ENCODE peak calls at places on chromosomes 6 and 20, in ten cellular contexts. Z, M, Y, C, N, P, V, S, U and K are unnamed samples.
A peak's percentile ranks its signal among the peaks of the same experiment; 100 is the strongest.

GRCh38 chr20:49112596-49113274 is 66.6 kb downstream of the CSE1L start:
- DNase-seq in Z (no peak), M (no peak), Y (no peak), C (peak; percentile 59), N (no peak), P (no peak), V (no peak), S (no peak), U (no peak), K (no peak)

GRCh38 chr6:7433211-7433610 is 43.6 kb downstream of the RIOK1 start:
- DNase-seq in Z (no peak), M (no peak), Y (no peak), C (no peak), N (no peak), P (no peak), V (no peak), S (no peak), U (no peak), K (no peak)

GRCh38 chr6:103085801-103086200 is 1692.3 kb downstream of the GRIK2 start:
- DNase-seq in Z (no peak), M (no peak), Y (no peak), C (no peak), N (no peak), P (no peak), V (no peak), S (no peak), U (no peak), K (no peak)

GRCh38 chr6:152207915-152208714 is 400.6 kb downstream of the ESR1 start:
- DNase-seq in Z (no peak), M (no peak), Y (no peak), C (no peak), N (no peak), P (no peak), V (no peak), S (no peak), U (peak; percentile 17), K (no peak)

GRCh38 chr6:80540700-80541099 is 434.2 kb downstream of the BCKDHB start:
- DNase-seq in Z (no peak), M (no peak), Y (no peak), C (peak; percentile 13), N (no peak), P (no peak), V (no peak), S (no peak), U (no peak), K (no peak)

GRCh38 chr6:79737172-79737571 is 106.0 kb downstream of the SH3BGRL2 start:
- DNase-seq in Z (no peak), M (no peak), Y (no peak), C (peak; percentile 1), N (no peak), P (no peak), V (no peak), S (no peak), U (no peak), K (no peak)

GRCh38 chr6:76876922-76877553 is 586.3 kb downstream of the HTR1B start:
- DNase-seq in Z (no peak), M (no peak), Y (no peak), C (peak; percentile 12), N (no peak), P (no peak), V (peak; percentile 54), S (no peak), U (peak; percentile 72), K (no peak)

GRCh38 chr6:132261354-132261753 is 139.9 kb downstream of the MOXD1 start:
- DNase-seq in Z (no peak), M (no peak), Y (no peak), C (peak; percentile 12), N (no peak), P (no peak), V (no peak), S (no peak), U (no peak), K (no peak)

GRCh38 chr6:36235309-36235708 is 34.6 kb upstream of the PNPLA1 start:
- DNase-seq in Z (no peak), M (peak; percentile 41), Y (no peak), C (no peak), N (no peak), P (no peak), V (peak; percentile 70), S (no peak), U (no peak), K (no peak)

GRCh38 chr6:12436224-12436623 is 146.1 kb downstream of the EDN1 start:
- DNase-seq in Z (no peak), M (no peak), Y (no peak), C (no peak), N (no peak), P (no peak), V (no peak), S (no peak), U (no peak), K (no peak)

GRCh38 chr6:122381494-122382083 is 17.9 kb upstream of the HSF2 start:
- DNase-seq in Z (peak; percentile 69), M (peak; percentile 83), Y (peak; percentile 34), C (peak; percentile 79), N (peak; percentile 42), P (no peak), V (peak; percentile 84), S (peak; percentile 68), U (peak; percentile 71), K (peak; percentile 46)

GRCh38 chr6:6131492-6132109 is 124.9 kb upstream of the NRN1 start:
- DNase-seq in Z (no peak), M (no peak), Y (no peak), C (no peak), N (no peak), P (no peak), V (peak; percentile 5), S (peak; percentile 10), U (peak; percentile 24), K (no peak)

GRCh38 chr6:37019065-37019450 is 13.6 kb downstream of the FGD2 start:
- DNase-seq in Z (no peak), M (no peak), Y (peak; percentile 82), C (no peak), N (no peak), P (no peak), V (peak; percentile 39), S (no peak), U (peak; percentile 72), K (no peak)

GRCh38 chr20:49403911-49404310 is 78.6 kb downstream of the KCNB1 start:
- DNase-seq in Z (no peak), M (no peak), Y (no peak), C (no peak), N (no peak), P (no peak), V (no peak), S (no peak), U (no peak), K (no peak)

GRCh38 chr20:46354207-46354555 is 45.9 kb upstream of the CDH22 start:
- DNase-seq in Z (no peak), M (no peak), Y (no peak), C (no peak), N (no peak), P (no peak), V (no peak), S (no peak), U (no peak), K (no peak)

GRCh38 chr20:50607436-50607835 is 83.9 kb downstream of the RIPOR3 start:
- DNase-seq in Z (no peak), M (no peak), Y (no peak), C (no peak), N (no peak), P (no peak), V (no peak), S (no peak), U (no peak), K (no peak)

GRCh38 chr20:35284267-35284991 is at the start of gene EIF6:
- DNase-seq in Z (peak; percentile 60), M (peak; percentile 89), Y (peak; percentile 84), C (peak; percentile 87), N (peak; percentile 85), P (peak; percentile 94), V (peak; percentile 79), S (peak; percentile 79), U (peak; percentile 82), K (peak; percentile 96)
- TF ChIP-seq POLR2A in Z (no peak), M (peak; percentile 31), Y (peak; percentile 51), C (peak; percentile 86), N (no peak), P (no peak), V (no peak), S (peak; percentile 57), U (peak; percentile 58), K (no peak)

DNA sequence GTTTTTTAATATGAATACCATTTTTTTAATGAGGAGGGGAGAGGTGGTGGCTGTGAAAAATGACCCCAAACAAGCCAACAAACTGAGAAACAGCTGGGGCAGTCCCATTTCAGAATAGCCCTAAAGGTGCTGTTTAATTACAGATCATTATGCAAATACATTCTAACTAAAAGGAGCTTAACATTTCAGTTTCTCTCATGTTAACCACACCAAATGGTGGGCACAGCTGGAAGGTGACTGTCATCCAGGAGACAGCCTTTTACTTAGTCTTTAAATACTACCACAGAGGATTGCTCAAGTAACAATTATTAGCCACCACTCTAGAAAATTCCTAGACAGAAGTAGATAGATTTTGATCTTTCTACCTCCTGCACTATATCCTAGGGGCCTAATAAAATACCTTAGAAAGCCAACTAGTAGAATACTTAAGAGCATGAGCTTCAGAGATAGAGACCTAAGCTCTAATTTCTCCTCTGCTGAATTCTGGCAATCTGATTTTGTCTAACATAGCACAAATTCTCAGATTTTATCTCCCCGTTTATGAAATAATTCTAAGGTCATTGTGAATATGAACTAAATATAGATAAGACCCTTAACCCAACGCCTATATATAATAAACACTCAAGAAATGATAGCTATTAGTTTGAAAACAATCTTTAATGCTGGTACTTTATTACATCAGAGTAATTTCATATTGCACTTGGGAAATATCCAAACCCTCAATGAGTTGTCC is 615.1 kb upstream of the NRSN1 start:
- DNase-seq in Z (no peak), M (no peak), Y (no peak), C (no peak), N (no peak), P (no peak), V (no peak), S (no peak), U (no peak), K (no peak)
- TF ChIP-seq POLR2A in Z (no peak), M (no peak), Y (no peak), C (no peak), N (no peak), P (no peak), V (no peak), S (no peak), U (no peak), K (no peak)

GRCh38 chr6:33744001-33744848 is 2.5 kb downstream of the IP6K3 start:
- DNase-seq in Z (peak; percentile 77), M (peak; percentile 86), Y (peak; percentile 66), C (peak; percentile 70), N (peak; percentile 80), P (peak; percentile 85), V (peak; percentile 77), S (peak; percentile 42), U (peak; percentile 89), K (peak; percentile 54)
- TF ChIP-seq POLR2A in Z (no peak), M (no peak), Y (peak; percentile 43), C (no peak), N (no peak), P (no peak), V (no peak), S (no peak), U (no peak), K (no peak)

GRCh38 chr6:47252636-47253035 is 57.1 kb downstream of the TNFRSF21 start:
- DNase-seq in Z (no peak), M (no peak), Y (no peak), C (no peak), N (no peak), P (no peak), V (no peak), S (no peak), U (no peak), K (no peak)
- TF ChIP-seq POLR2A in Z (no peak), M (no peak), Y (no peak), C (no peak), N (no peak), P (no peak), V (no peak), S (no peak), U (no peak), K (no peak)